ENCODE peak calls at places on chromosomes 1 and 21, in nine cellular contexts. K is pancreas; Y is CD8-positive, alpha-beta memory T cell; Q is heart right ventricle; U is substantia nigra; I is CD8-positive, alpha-beta T cell; O is upper lobe of right lung; P is thoracic aorta; T is mesendoderm. W is an unnamed sample.

GRCh38 chr1:193013005-193013404 is 46.2 kb downstream of the UCHL5 start:
- DNase-seq in K (no peak), Y (no peak), Q (no peak), U (no peak), I (no peak), O (no peak), P (no peak), T (no peak), W (no peak)

GRCh38 chr1:44962729-44963128 is 23.7 kb downstream of the EIF2B3 start:
- DNase-seq in K (no peak), Y (no peak), Q (no peak), U (no peak), I (no peak), O (no peak), P (no peak), T (no peak), W (no peak)

GRCh38 chr1:221809101-221810029 is 67.5 kb upstream of the DUSP10 start:
- DNase-seq in K (no peak), Y (no peak), Q (no peak), U (no peak), I (no peak), O (no peak), P (no peak), T (no peak), W (no peak)

GRCh38 chr1:182910143-182910542 is 42.8 kb downstream of the SHCBP1L start:
- DNase-seq in K (no peak), Y (no peak), Q (no peak), U (no peak), I (no peak), O (no peak), P (no peak), T (peak), W (no peak)

GRCh38 chr1:97668945-97669344 is 251.9 kb downstream of the DPYD start:
- DNase-seq in K (no peak), Y (no peak), Q (no peak), U (no peak), I (no peak), O (no peak), P (no peak), T (peak), W (no peak)

GRCh38 chr1:27141266-27142003 is 13.5 kb downstream of the SLC9A1 start:
- DNase-seq in K (peak), Y (no peak), Q (no peak), U (no peak), I (no peak), O (peak), P (no peak), T (no peak), W (no peak)

GRCh38 chr1:179867493-179868330 is 9.9 kb downstream of the TOR1AIP2 start:
- DNase-seq in K (peak), Y (peak), Q (no peak), U (no peak), I (peak), O (no peak), P (no peak), T (peak), W (peak)

GRCh38 chr1:87104945-87105344 is 190.5 kb downstream of the HS2ST1 start:
- DNase-seq in K (no peak), Y (no peak), Q (no peak), U (no peak), I (no peak), O (no peak), P (no peak), T (no peak), W (no peak)

GRCh38 chr1:172867216-172867828 is 183.4 kb downstream of the TNFSF18 start:
- DNase-seq in K (no peak), Y (peak), Q (no peak), U (no peak), I (no peak), O (no peak), P (no peak), T (no peak), W (no peak)

GRCh38 chr1:171718216-171718615 is 23.6 kb downstream of the VAMP4 start:
- DNase-seq in K (no peak), Y (no peak), Q (no peak), U (no peak), I (no peak), O (no peak), P (no peak), T (no peak), W (no peak)

GRCh38 chr1:246274191-246274590 is 232.9 kb downstream of the SMYD3 start:
- DNase-seq in K (no peak), Y (no peak), Q (no peak), U (no peak), I (no peak), O (no peak), P (no peak), T (no peak), W (no peak)

GRCh38 chr21:30829659-30830058 is at the start of gene KRTAP7-1:
- DNase-seq in K (no peak), Y (no peak), Q (no peak), U (no peak), I (no peak), O (no peak), P (no peak), T (no peak), W (no peak)

GRCh38 chr1:168582690-168583325 is 6.4 kb downstream of the XCL1 start:
- DNase-seq in K (no peak), Y (no peak), Q (no peak), U (no peak), I (no peak), O (no peak), P (no peak), T (peak), W (no peak)

GRCh38 chr21:28089599-28090421 is 902.9 kb downstream of the LTN1 start:
- DNase-seq in K (no peak), Y (no peak), Q (peak), U (no peak), I (no peak), O (no peak), P (no peak), T (peak), W (no peak)

GRCh38 chr1:42340898-42341297 is 5.9 kb upstream of the FOXJ3 start:
- DNase-seq in K (no peak), Y (no peak), Q (no peak), U (no peak), I (no peak), O (no peak), P (no peak), T (no peak), W (no peak)

GRCh38 chr1:221759436-221759835 is 17.5 kb upstream of the DUSP10 start:
- DNase-seq in K (no peak), Y (no peak), Q (no peak), U (no peak), I (no peak), O (no peak), P (no peak), T (no peak), W (no peak)

GRCh38 chr1:234397732-234398131 is 24.5 kb downstream of the COA6 start:
- DNase-seq in K (no peak), Y (no peak), Q (no peak), U (no peak), I (no peak), O (no peak), P (no peak), T (no peak), W (no peak)

GRCh38 chr1:65264197-65264929 is 45.0 kb upstream of the DNAJC6 start:
- DNase-seq in K (no peak), Y (no peak), Q (no peak), U (peak), I (no peak), O (no peak), P (no peak), T (peak), W (peak)

GRCh38 chr1:44807364-44808062 is 362 bp upstream of the DYNLT4 start:
- DNase-seq in K (peak), Y (peak), Q (peak), U (peak), I (peak), O (peak), P (peak), T (peak), W (peak)

GRCh38 chr1:12620142-12620865 is 2.3 kb upstream of the DHRS3 start:
- DNase-seq in K (no peak), Y (peak), Q (no peak), U (no peak), I (no peak), O (no peak), P (no peak), T (no peak), W (no peak)

GRCh38 chr1:44655609-44656008 is 18.7 kb downstream of the TMEM53 start:
- DNase-seq in K (no peak), Y (no peak), Q (no peak), U (no peak), I (no peak), O (no peak), P (no peak), T (peak), W (no peak)

GRCh38 chr1:21749859-21750468 is 33.0 kb downstream of the USP48 start:
- DNase-seq in K (no peak), Y (no peak), Q (no peak), U (no peak), I (no peak), O (no peak), P (no peak), T (no peak), W (no peak)

GRCh38 chr1:171645553-171646336 is 6.7 kb downstream of the MYOC start:
- DNase-seq in K (peak), Y (no peak), Q (peak), U (peak), I (no peak), O (no peak), P (peak), T (no peak), W (peak)

GRCh38 chr1:61452354-61452990 is 272.5 kb downstream of the TM2D1 start:
- DNase-seq in K (no peak), Y (no peak), Q (no peak), U (no peak), I (no peak), O (no peak), P (no peak), T (no peak), W (no peak)

GRCh38 chr1:234985007-234985370 is 143.6 kb downstream of the TOMM20 start:
- DNase-seq in K (no peak), Y (no peak), Q (no peak), U (no peak), I (no peak), O (no peak), P (no peak), T (no peak), W (no peak)

GRCh38 chr1:59520194-59520593 is 223.3 kb downstream of the FGGY start:
- DNase-seq in K (no peak), Y (no peak), Q (no peak), U (no peak), I (no peak), O (no peak), P (no peak), T (no peak), W (no peak)

GRCh38 chr1:4787551-4787950 is 133.1 kb downstream of the AJAP1 start:
- DNase-seq in K (no peak), Y (no peak), Q (no peak), U (no peak), I (no peak), O (peak), P (no peak), T (no peak), W (no peak)

GRCh38 chr1:1757422-1758058 is 20.7 kb downstream of the NADK start:
- DNase-seq in K (no peak), Y (no peak), Q (no peak), U (no peak), I (no peak), O (no peak), P (no peak), T (no peak), W (no peak)

GRCh38 chr1:90919900-90920299 is 101.9 kb downstream of the ZNF644 start:
- DNase-seq in K (no peak), Y (no peak), Q (no peak), U (no peak), I (no peak), O (no peak), P (no peak), T (no peak), W (no peak)

GRCh38 chr1:60874703-60875102 is 207.7 kb upstream of the NFIA start:
- DNase-seq in K (no peak), Y (no peak), Q (no peak), U (no peak), I (no peak), O (no peak), P (no peak), T (peak), W (no peak)

DNA sequence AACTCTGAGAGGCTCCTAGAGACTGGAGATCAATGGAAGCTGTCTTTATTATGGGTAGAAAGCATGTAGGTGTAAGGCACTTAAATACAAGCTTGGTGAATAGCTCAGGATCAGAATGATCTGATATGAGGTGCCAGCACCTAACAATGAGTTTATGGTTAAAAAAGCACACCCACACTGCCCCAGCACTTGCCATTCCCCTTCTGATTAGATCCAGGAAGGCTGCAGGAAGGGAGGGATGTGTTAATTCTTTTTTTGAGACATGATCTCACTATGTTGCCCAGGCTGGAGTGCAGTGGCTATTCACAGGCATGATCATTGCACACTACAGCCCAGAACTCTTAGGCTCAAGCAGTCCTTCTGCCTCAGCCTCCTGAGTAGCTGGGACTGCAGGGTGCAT is 71.8 kb upstream of the IVNS1ABP start:
- DNase-seq in K (no peak), Y (no peak), Q (no peak), U (no peak), I (no peak), O (no peak), P (no peak), T (no peak), W (no peak)
- H3K27ac ChIP-seq in K (no peak), Y (no peak), Q (no peak), U (no peak), I (no peak), O (no peak), P (no peak), T (no peak), W (no peak)

GRCh38 chr21:39439232-39439631 is 6.3 kb downstream of the LCA5L start:
- DNase-seq in K (no peak), Y (no peak), Q (no peak), U (no peak), I (no peak), O (no peak), P (no peak), T (no peak), W (no peak)

GRCh38 chr21:39445339-39446269 is at the start of gene LCA5L:
- DNase-seq in K (peak), Y (peak), Q (peak), U (peak), I (peak), O (peak), P (peak), T (peak), W (peak)

GRCh38 chr21:39447264-39447663 is 1.7 kb upstream of the LCA5L start:
- DNase-seq in K (no peak), Y (no peak), Q (no peak), U (no peak), I (no peak), O (no peak), P (no peak), T (no peak), W (no peak)

GRCh38 chr21:39441502-39442475 is 3.8 kb downstream of the LCA5L start:
- DNase-seq in K (peak), Y (peak), Q (no peak), U (no peak), I (peak), O (no peak), P (no peak), T (peak), W (no peak)

GRCh38 chr21:39444406-39445145 is 1.0 kb downstream of the LCA5L start:
- DNase-seq in K (no peak), Y (no peak), Q (no peak), U (no peak), I (no peak), O (no peak), P (no peak), T (peak), W (peak)
- H3K27ac ChIP-seq in K (peak), Y (peak), Q (no peak), U (no peak), I (peak), O (peak), P (peak), T (no peak), W (peak)

GRCh38 chr21:36375994-36376393 is 9.2 kb upstream of the CHAF1B start:
- DNase-seq in K (no peak), Y (no peak), Q (no peak), U (no peak), I (no peak), O (no peak), P (no peak), T (no peak), W (no peak)

GRCh38 chr21:36379236-36379635 is 6.0 kb upstream of the CHAF1B start:
- DNase-seq in K (no peak), Y (no peak), Q (no peak), U (no peak), I (no peak), O (no peak), P (no peak), T (no peak), W (no peak)

GRCh38 chr21:36381841-36382589 is 3.2 kb upstream of the CHAF1B start:
- DNase-seq in K (no peak), Y (no peak), Q (no peak), U (no peak), I (no peak), O (no peak), P (no peak), T (no peak), W (no peak)

GRCh38 chr21:36377391-36377842 is 7.8 kb upstream of the CHAF1B start:
- DNase-seq in K (peak), Y (no peak), Q (no peak), U (no peak), I (no peak), O (no peak), P (no peak), T (no peak), W (no peak)
- H3K27ac ChIP-seq in K (peak), Y (no peak), Q (no peak), U (no peak), I (no peak), O (no peak), P (peak), T (no peak), W (no peak)

GRCh38 chr1:37442139-37442538 is 32.2 kb upstream of the ZC3H12A start:
- DNase-seq in K (no peak), Y (no peak), Q (no peak), U (no peak), I (no peak), O (no peak), P (no peak), T (no peak), W (no peak)
- H3K27ac ChIP-seq in K (no peak), Y (no peak), Q (no peak), U (no peak), I (no peak), O (no peak), P (no peak), T (no peak), W (no peak)

DNA sequence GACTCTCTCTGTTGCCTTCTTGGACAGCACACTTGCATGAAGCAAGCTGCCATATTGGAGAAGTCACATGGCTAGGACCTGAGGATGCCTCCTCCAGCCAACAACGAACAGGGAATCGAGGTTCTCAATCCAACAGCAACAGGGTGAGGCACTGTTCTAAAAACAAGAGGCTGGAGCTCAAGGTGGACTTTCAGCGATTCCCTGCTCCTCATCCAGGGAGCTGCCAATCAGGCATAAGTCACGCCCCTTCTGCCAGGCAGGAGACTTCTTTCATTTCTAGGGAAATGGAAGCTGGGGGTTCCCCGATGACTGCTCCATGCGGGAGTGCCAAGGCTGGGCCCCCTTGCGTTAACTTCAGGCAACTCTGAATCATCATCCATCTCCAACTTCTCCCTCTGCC is 22.7 kb upstream of the IFNAR1 start:
- DNase-seq in K (no peak), Y (no peak), Q (no peak), U (no peak), I (no peak), O (no peak), P (no peak), T (no peak), W (no peak)
- H3K27ac ChIP-seq in K (no peak), Y (no peak), Q (no peak), U (peak), I (no peak), O (peak), P (no peak), T (no peak), W (peak)

DNA sequence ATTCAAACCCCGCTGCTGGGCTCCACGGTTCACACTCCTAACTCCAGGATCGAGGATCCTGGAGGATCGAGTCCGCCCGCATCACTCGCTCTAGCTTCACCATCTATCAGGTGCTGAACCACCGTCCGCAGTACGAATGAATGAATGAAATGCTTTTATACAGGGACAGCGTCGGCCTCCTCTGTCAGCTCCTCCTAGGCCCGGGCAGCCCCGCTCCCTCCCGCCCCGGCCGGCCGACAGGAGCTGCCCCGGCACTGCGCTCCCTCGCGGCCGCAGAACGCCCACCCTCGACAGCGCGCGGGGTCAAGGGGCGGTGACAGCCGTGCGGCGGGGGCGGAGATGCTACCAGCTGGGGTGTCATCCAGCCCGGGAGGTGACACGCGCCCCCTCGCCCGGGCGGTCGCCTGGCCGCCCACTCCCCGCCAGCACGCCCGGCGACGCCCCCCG is 520 bp downstream of the ZBTB17 start:
- DNase-seq in K (no peak), Y (no peak), Q (peak), U (peak), I (peak), O (peak), P (peak), T (peak), W (peak)
- H3K27ac ChIP-seq in K (no peak), Y (peak), Q (no peak), U (peak), I (peak), O (peak), P (peak), T (peak), W (peak)

GRCh38 chr1:201758508-201759050 is 70.4 kb upstream of the IPO9 start:
- DNase-seq in K (no peak), Y (no peak), Q (no peak), U (no peak), I (no peak), O (no peak), P (no peak), T (no peak), W (no peak)

GRCh38 chr1:201754353-201754752 is 74.6 kb upstream of the IPO9 start:
- DNase-seq in K (no peak), Y (no peak), Q (no peak), U (no peak), I (no peak), O (no peak), P (no peak), T (no peak), W (no peak)

GRCh38 chr1:201759194-201759814 is 69.7 kb upstream of the IPO9 start:
- DNase-seq in K (no peak), Y (no peak), Q (no peak), U (no peak), I (no peak), O (no peak), P (no peak), T (no peak), W (no peak)

GRCh38 chr1:201755200-201755599 is 73.8 kb upstream of the IPO9 start:
- DNase-seq in K (no peak), Y (no peak), Q (no peak), U (no peak), I (no peak), O (no peak), P (no peak), T (no peak), W (no peak)

DNA sequence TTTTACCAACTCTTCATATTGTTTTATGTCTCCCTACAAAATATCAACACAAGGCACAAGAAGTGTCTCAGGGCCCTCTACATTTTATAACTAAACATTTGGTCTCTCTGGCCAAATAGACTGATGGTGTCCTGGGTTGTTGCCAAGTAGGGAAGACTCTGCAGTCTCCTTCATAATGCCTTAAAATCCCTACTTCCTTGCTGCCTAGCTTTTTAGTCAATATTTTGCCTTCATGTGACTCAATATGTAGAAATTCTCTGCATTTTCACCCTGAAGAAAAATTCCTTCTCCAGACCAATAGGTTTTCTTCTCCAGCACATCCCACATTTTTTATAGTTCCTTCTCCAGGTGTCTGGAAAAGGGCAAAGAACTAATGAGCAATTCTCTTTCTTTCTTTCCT is 72.5 kb upstream of the IPO9 start:
- DNase-seq in K (no peak), Y (no peak), Q (no peak), U (no peak), I (no peak), O (no peak), P (no peak), T (no peak), W (no peak)
- H3K27ac ChIP-seq in K (no peak), Y (no peak), Q (no peak), U (no peak), I (no peak), O (no peak), P (peak), T (no peak), W (no peak)

GRCh38 chr1:15620890-15621682 is 3.8 kb downstream of the DDI2 start:
- DNase-seq in K (no peak), Y (no peak), Q (no peak), U (no peak), I (no peak), O (no peak), P (no peak), T (no peak), W (no peak)
- H3K27ac ChIP-seq in K (no peak), Y (no peak), Q (peak), U (no peak), I (no peak), O (no peak), P (no peak), T (no peak), W (no peak)

W was measured in caudate nucleus.